ENCODE peak calls at places on chromosomes 7 and 10, in five cellular contexts. O is tibial nerve, R is gastrocnemius medialis, B is IMR-90, K is NCI-H2107. J is an unnamed sample.

GRCh38 chr10:86368987-86369386 is 2.4 kb upstream of the GRID1 start:
- DNase-seq in O (peak; percentile 1), R (no peak), B (no peak), K (no peak), J (no peak)

GRCh38 chr10:97445357-97445721 is 467 bp downstream of the EXOSC1 start:
- DNase-seq in O (no peak), R (no peak), B (no peak), K (no peak), J (no peak)

GRCh38 chr10:67697646-67698245 is 1.8 kb upstream of the CTNNA3 start:
- DNase-seq in O (no peak), R (no peak), B (peak; percentile 56), K (no peak), J (peak; percentile 62)

GRCh38 chr7:29609162-29610030 is 45.8 kb downstream of the PRR15 start:
- DNase-seq in O (no peak), R (no peak), B (no peak), K (no peak), J (peak; percentile 45)

GRCh38 chr7:30464231-30464660 is 14.3 kb downstream of the NOD1 start:
- DNase-seq in O (no peak), R (no peak), B (no peak), K (no peak), J (peak; percentile 48)

GRCh38 chr10:103576076-103576471 is 82.6 kb downstream of the NEURL1 start:
- DNase-seq in O (no peak), R (no peak), B (no peak), K (no peak), J (no peak)

GRCh38 chr7:132206594-132206993 is 369.7 kb downstream of the PLXNA4 start:
- DNase-seq in O (no peak), R (no peak), B (no peak), K (no peak), J (no peak)

GRCh38 chr7:44976040-44976745 is 2.6 kb downstream of the MYO1G start:
- DNase-seq in O (no peak), R (no peak), B (no peak), K (no peak), J (no peak)

GRCh38 chr7:16071246-16071857 is 350.0 kb downstream of the CRPPA start:
- DNase-seq in O (no peak), R (no peak), B (peak; percentile 67), K (peak; percentile 64), J (peak; percentile 34)

GRCh38 chr7:35983585-35983984 is 169.5 kb upstream of the EEPD1 start:
- DNase-seq in O (no peak), R (no peak), B (no peak), K (no peak), J (no peak)

GRCh38 chr7:151623766-151624165 is 104.1 kb upstream of the RHEB start:
- DNase-seq in O (no peak), R (no peak), B (peak; percentile 53), K (no peak), J (no peak)

GRCh38 chr10:70815504-70816219 is at the start of gene SGPL1:
- DNase-seq in O (peak; percentile 79), R (peak; percentile 54), B (peak; percentile 71), K (peak; percentile 44), J (peak; percentile 79)

GRCh38 chr7:97001656-97002554 is 3.4 kb upstream of the DLX6 start:
- DNase-seq in O (no peak), R (no peak), B (no peak), K (no peak), J (no peak)

GRCh38 chr10:13512564-13512963 is 16.2 kb downstream of the BEND7 start:
- DNase-seq in O (no peak), R (no peak), B (no peak), K (no peak), J (no peak)

GRCh38 chr7:53315986-53316385 is 280.6 kb downstream of the POM121L12 start:
- DNase-seq in O (no peak), R (no peak), B (no peak), K (no peak), J (no peak)